ENCODE peak calls at places on chromosome 17, in six cellular contexts. I is mesothelial cell of epicardium; L is HT1080; Y is EH; R is stimulated activated CD8-positive, alpha-beta memory T cell treated with anti-CD3 and anti-CD28 coated beads, Interleukin-4, amount 100 ng/mL, for 24 hours; S is epithelial cell of esophagus. H is an unnamed sample.

GRCh38 chr17:9107527-9107926 is 86.2 kb downstream of the NTN1 start:
- DNase-seq in I (no peak), L (no peak), R (no peak), Y (no peak), S (no peak), H (no peak)

GRCh38 chr17:1153795-1154546 is 25.8 kb downstream of the ABR start:
- DNase-seq in R (no peak), Y (peak), L (peak), I (no peak), S (peak), H (no peak)

GRCh38 chr17:80394629-80395216 is 20.2 kb upstream of the ENDOV start:
- DNase-seq in Y (no peak), R (no peak), I (no peak), S (no peak), L (no peak), H (no peak)

GRCh38 chr17:7005716-7006115 is 6.7 kb upstream of the RNASEK start:
- DNase-seq in S (no peak), R (no peak), Y (no peak), L (no peak), I (no peak), H (no peak)

GRCh38 chr17:45861185-45861584 is 16.5 kb downstream of the SPPL2C start:
- DNase-seq in S (no peak), Y (no peak), L (no peak), R (no peak), I (no peak), H (no peak)

GRCh38 chr17:55286681-55287589 is 22.2 kb downstream of the HLF start:
- DNase-seq in I (no peak), Y (peak), S (peak), R (no peak), L (no peak), H (no peak)

GRCh38 chr17:63534816-63535455 is 11.8 kb downstream of the KCNH6 start:
- DNase-seq in I (no peak), S (no peak), L (no peak), R (no peak), Y (no peak), H (no peak)

GRCh38 chr17:67519801-67520251 is 142.7 kb downstream of the PITPNC1 start:
- DNase-seq in L (no peak), S (no peak), Y (no peak), R (no peak), I (no peak), H (no peak)

GRCh38 chr17:81909966-81910839 is 996 bp downstream of the PCYT2 start:
- DNase-seq in L (no peak), I (no peak), Y (peak), S (no peak), R (no peak), H (no peak)

GRCh38 chr17:921161-921560 is 58.4 kb downstream of the NXN start:
- DNase-seq in R (no peak), Y (peak), I (no peak), L (no peak), S (peak), H (no peak)

GRCh38 chr17:63622571-63623390 is 564 bp downstream of the MAP3K3 start:
- DNase-seq in L (peak), Y (peak), I (peak), R (peak), S (peak), H (no peak)

GRCh38 chr17:60557805-60558204 is 31.8 kb upstream of the APPBP2 start:
- DNase-seq in I (no peak), L (no peak), R (no peak), Y (no peak), S (peak), H (no peak)

H was measured in SIG-M5.